ENCODE peak calls at places on chromosomes 11 and 22, in five cellular contexts. I is neuronal stem cell, B is IMR-90, S is mesenchymal stem cell, H is H1. L is an unnamed sample.

GRCh38 chr22:17271711-17272451 is 52.6 kb upstream of the ADA2 start:
- DNase-seq in H (no peak), S (no peak), B (no peak), I (no peak), L (no peak)

GRCh38 chr11:92384807-92385206 is 160.2 kb downstream of the FAT3 start:
- DNase-seq in H (no peak), I (no peak), S (no peak), B (no peak), L (no peak)

GRCh38 chr11:14248577-14248976 is 110.4 kb downstream of the RRAS2 start:
- DNase-seq in I (peak; percentile 47), H (no peak), B (no peak), S (no peak), L (peak; percentile 69)

GRCh38 chr11:102309621-102310541 is 7.4 kb upstream of the BIRC3 start:
- DNase-seq in H (peak; percentile 17), I (no peak), S (no peak), B (no peak), L (peak; percentile 81)

GRCh38 chr11:12207384-12208150 is 97.2 kb downstream of the MICAL2 start:
- DNase-seq in S (peak; percentile 83), I (no peak), B (peak; percentile 86), H (no peak), L (no peak)

GRCh38 chr11:91587131-91587530 is 637.5 kb upstream of the FAT3 start:
- DNase-seq in S (no peak), I (no peak), H (no peak), B (no peak), L (no peak)

GRCh38 chr11:11215944-11216343 is 137.1 kb downstream of the CSNK2A3 start:
- DNase-seq in I (no peak), H (no peak), S (no peak), B (no peak), L (no peak)

GRCh38 chr11:81578571-81578970 is 1155.1 kb downstream of the FAM181B start:
- DNase-seq in I (no peak), S (no peak), H (no peak), B (no peak), L (no peak)

GRCh38 chr11:10878408-10879214 is 20.8 kb upstream of the ZBED5 start:
- DNase-seq in B (peak; percentile 72), H (no peak), S (peak; percentile 77), I (peak; percentile 17), L (peak; percentile 48)

GRCh38 chr22:49208768-49209252 is 618.9 kb downstream of the BRD1 start:
- DNase-seq in I (peak; percentile 46), H (no peak), S (no peak), B (no peak), L (peak; percentile 46)

GRCh38 chr22:48919851-48920589 is 907.7 kb downstream of the BRD1 start:
- DNase-seq in I (no peak), S (no peak), B (no peak), H (no peak), L (peak; percentile 16)

GRCh38 chr22:24409707-24410106 is 17.7 kb upstream of the ADORA2A start:
- DNase-seq in H (no peak), S (peak; percentile 45), B (no peak), I (no peak), L (no peak)

GRCh38 chr11:8932564-8933180 is at the start of gene C11orf16:
- DNase-seq in B (no peak), H (no peak), I (no peak), S (no peak), L (peak; percentile 67)

GRCh38 chr11:36376888-36377758 is 81.0 kb downstream of the PRR5L start:
- DNase-seq in I (peak; percentile 63), B (peak; percentile 28), S (peak; percentile 76), H (peak; percentile 56), L (peak; percentile 76)
- H2BK15ac ChIP-seq in I (peak overlapping the region; percentile 95), B (no peak overlapping the region), S (peak overlapping the region; percentile 65), H (peak overlapping the region; percentile 46), L (no peak overlapping the region)

DNA sequence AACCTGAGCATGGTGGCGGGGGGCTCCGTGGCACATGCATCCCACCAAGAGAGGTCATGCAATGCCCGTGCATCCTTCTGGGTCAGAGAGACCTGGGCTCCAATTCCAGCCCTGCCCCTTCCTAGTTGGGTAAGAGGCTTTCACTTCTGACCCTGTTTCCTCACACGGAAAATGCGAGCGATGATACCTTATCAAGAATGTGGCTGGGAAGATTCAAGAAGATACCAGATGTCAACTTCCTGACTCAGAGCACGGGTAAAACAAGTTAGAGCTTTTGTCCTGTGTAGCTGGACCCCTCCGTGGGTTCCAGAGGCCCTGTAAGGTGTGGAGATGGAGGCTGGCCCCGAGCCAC is 8.7 kb upstream of the DGKZ start:
- DNase-seq in S (peak; percentile 57), B (peak; percentile 26), I (no peak), H (no peak), L (no peak)
- H4K91ac ChIP-seq in S (peak overlapping the region; percentile 84), B (no peak overlapping the region), I (no peak overlapping the region), H (peak overlapping the region; percentile 84), L (no peak overlapping the region)

DNA sequence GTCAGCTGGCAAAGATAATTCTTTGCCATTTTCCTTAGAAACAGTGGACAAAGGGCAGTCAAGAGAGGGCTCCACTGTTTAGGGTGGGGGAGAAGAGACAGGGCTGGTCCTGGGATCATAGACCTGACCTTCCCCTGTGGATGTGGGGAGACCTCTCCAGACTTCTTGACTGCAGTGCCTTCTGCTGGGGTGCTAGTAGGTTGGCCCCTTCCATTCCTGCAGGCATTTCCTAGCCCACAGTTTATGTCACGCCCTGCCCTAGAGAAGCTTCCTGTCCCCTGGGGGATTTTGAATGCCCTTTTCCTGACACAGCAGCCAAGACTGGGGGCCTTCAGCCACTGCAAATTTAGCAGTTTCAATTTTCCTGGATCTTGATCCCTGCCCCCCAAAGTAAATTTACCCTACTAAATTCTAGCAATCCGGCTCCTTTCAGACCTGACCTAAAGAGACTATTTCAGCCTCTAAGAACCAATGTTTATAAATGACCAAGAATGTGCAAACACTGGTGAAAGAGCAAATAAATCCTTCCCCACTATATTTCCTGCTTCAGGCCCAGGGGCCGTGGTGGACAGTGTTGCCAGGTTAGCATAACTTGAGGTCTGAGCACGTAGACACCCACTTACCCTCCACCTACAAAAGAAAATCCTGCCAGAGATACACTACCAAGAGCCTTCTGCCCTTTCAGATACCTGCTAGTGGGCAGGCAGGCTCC is 58.4 kb downstream of the PPFIBP2 start:
- DNase-seq in B (peak; percentile 34), H (no peak), S (peak; percentile 67), I (no peak), L (peak; percentile 40)
- H2BK15ac ChIP-seq in B (peak overlapping the region; percentile 3), H (peak overlapping the region; percentile 18), S (no peak overlapping the region), I (no peak overlapping the region), L (no peak overlapping the region)

GRCh38 chr22:40817737-40818136 is 1.4 kb downstream of the SLC25A17 start:
- DNase-seq in B (no peak), H (no peak), I (no peak), S (no peak), L (no peak)

GRCh38 chr22:40819741-40820140 is 595 bp upstream of the SLC25A17 start:
- DNase-seq in I (no peak), S (peak; percentile 64), H (no peak), B (peak; percentile 42), L (no peak)

GRCh38 chr22:40818192-40818746 is 877 bp downstream of the SLC25A17 start:
- DNase-seq in H (no peak), I (no peak), S (no peak), B (no peak), L (no peak)

GRCh38 chr22:40813912-40814315 is 5.2 kb downstream of the SLC25A17 start:
- DNase-seq in H (no peak), S (no peak), B (no peak), I (no peak), L (no peak)

DNA sequence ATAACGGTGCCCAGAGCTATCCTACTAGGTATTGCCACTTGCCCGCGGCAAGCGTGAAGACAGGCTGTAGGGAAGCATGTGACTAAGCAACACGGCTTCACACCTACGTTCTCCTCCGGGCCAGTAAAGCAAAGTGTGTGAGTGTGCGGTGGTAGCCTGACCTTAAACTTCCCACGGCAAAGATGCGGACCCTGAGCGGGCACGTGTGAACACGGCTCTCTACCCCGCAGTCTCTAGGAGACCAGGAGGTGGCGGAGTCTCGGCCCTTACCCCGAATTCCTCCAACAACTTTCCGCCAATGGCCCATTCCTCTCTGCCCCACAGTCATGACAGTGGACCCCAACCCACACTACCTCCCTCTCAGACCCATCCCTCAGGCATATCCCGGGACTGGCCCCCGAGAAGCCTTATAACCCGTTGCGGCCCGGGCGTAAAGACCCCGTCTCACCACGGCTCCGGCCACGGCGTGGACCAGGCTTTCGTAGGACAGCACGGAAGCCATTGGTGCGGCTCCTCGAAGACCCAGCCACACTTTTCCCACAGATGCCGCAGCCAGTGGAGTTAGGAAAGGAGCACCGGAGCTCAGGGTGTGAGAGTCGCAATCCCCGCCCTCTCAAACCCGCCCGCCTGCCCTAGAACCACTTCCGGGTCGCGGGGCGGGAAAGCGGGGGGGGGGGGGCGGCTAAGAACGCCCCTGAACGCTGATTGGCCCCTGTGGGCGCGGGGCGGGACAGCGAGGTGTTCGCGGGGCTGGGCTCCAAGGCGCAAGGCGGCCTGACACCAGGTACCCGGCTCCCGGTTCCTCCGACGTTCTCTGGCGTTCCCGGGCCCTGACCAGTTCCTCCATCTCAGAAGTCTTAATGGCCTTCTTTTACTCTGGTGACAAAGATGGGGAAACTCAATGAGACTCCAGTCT is at the start of gene SLC25A17:
- DNase-seq in B (peak; percentile 69), I (peak; percentile 70), S (peak; percentile 86), H (peak; percentile 69), L (peak; percentile 95)
- H4K91ac ChIP-seq in B (peak within 1 kb of the TSS; percentile 87), I (no peak within 1 kb of the TSS), S (peak within 1 kb of the TSS; percentile 90), H (peak within 1 kb of the TSS; percentile 70), L (no peak within 1 kb of the TSS)

GRCh38 chr11:84097186-84097585 is 811.0 kb upstream of the CCDC90B start:
- DNase-seq in I (no peak), H (no peak), S (no peak), B (no peak), L (no peak)
- H2BK15ac ChIP-seq in I (no peak overlapping the region), H (no peak overlapping the region), S (no peak overlapping the region), B (no peak overlapping the region), L (no peak overlapping the region)

GRCh38 chr11:63785823-63786222 is 17.2 kb upstream of the ZFTA start:
- DNase-seq in H (no peak), I (no peak), B (no peak), S (no peak), L (no peak)
- H4K91ac ChIP-seq in H (no peak overlapping the region), I (no peak overlapping the region), B (no peak overlapping the region), S (no peak overlapping the region), L (no peak overlapping the region)

L was measured in H9.